ENCODE peak calls at places on chromosomes 1 and 21, in nine cellular contexts. M is right atrium auricular region, Q is psoas muscle, E is Peyer's patch, J is endodermal cell, Y is HCT116, Z is prostate gland, T is Panc1, S is hepatocyte. U is an unnamed sample.
A peak's percentile ranks its signal among the peaks of the same experiment; 100 is the strongest.

GRCh38 chr1:23555949-23556640 is 3.2 kb downstream of the ID3 start:
- DNase-seq in M (no peak), Q (no peak), E (no peak), J (peak; percentile 94), Y (peak; percentile 67), Z (no peak), T (no peak), S (peak; percentile 62), U (no peak)

GRCh38 chr21:42321231-42321630 is 6.0 kb upstream of the TFF3 start:
- DNase-seq in M (peak; percentile 32), Q (no peak), E (no peak), J (peak; percentile 32), Y (no peak), Z (no peak), T (no peak), S (no peak), U (no peak)

GRCh38 chr1:221217029-221217428 is 337.8 kb downstream of the HLX start:
- DNase-seq in M (no peak), Q (no peak), E (no peak), J (no peak), Y (no peak), Z (no peak), T (no peak), S (no peak), U (no peak)

GRCh38 chr1:10967105-10967504 is 45.3 kb upstream of the TARDBP start:
- DNase-seq in M (no peak), Q (no peak), E (no peak), J (no peak), Y (no peak), Z (no peak), T (no peak), S (no peak), U (no peak)

GRCh38 chr21:27129215-27129614 is 162.3 kb upstream of the ADAMTS5 start:
- DNase-seq in M (no peak), Q (no peak), E (no peak), J (no peak), Y (no peak), Z (no peak), T (no peak), S (no peak), U (no peak)

GRCh38 chr1:119731741-119732430 is 20.2 kb downstream of the PHGDH start:
- DNase-seq in M (no peak), Q (no peak), E (peak; percentile 8), J (no peak), Y (no peak), Z (no peak), T (no peak), S (no peak), U (no peak)

GRCh38 chr1:112651205-112651604 is 23.3 kb upstream of the MOV10 start:
- DNase-seq in M (no peak), Q (no peak), E (no peak), J (no peak), Y (no peak), Z (no peak), T (no peak), S (no peak), U (no peak)

GRCh38 chr1:36476945-36477344 is 5.8 kb downstream of the CSF3R start:
- DNase-seq in M (no peak), Q (no peak), E (no peak), J (no peak), Y (no peak), Z (no peak), T (no peak), S (no peak), U (no peak)

GRCh38 chr1:54095543-54096286 is 42.3 kb downstream of the TCEANC2 start:
- DNase-seq in M (peak; percentile 47), Q (no peak), E (no peak), J (no peak), Y (no peak), Z (no peak), T (no peak), S (no peak), U (no peak)

GRCh38 chr1:202355944-202356553 is 7.5 kb downstream of the PPP1R12B start:
- DNase-seq in M (no peak), Q (no peak), E (no peak), J (no peak), Y (no peak), Z (no peak), T (no peak), S (no peak), U (no peak)

GRCh38 chr1:17874665-17875064 is 119.5 kb downstream of the ACTL8 start:
- DNase-seq in M (no peak), Q (no peak), E (no peak), J (peak; percentile 70), Y (no peak), Z (no peak), T (no peak), S (peak; percentile 50), U (no peak)

GRCh38 chr1:2909797-2910196 is 108.3 kb upstream of the TTC34 start:
- DNase-seq in M (no peak), Q (no peak), E (no peak), J (no peak), Y (no peak), Z (no peak), T (no peak), S (no peak), U (no peak)

GRCh38 chr1:21189906-21190500 is 13.3 kb upstream of the EIF4G3 start:
- DNase-seq in M (no peak), Q (no peak), E (no peak), J (no peak), Y (no peak), Z (no peak), T (no peak), S (no peak), U (no peak)

GRCh38 chr1:33163621-33164071 is 18.2 kb downstream of the TRIM62 start:
- DNase-seq in M (no peak), Q (no peak), E (no peak), J (peak; percentile 62), Y (no peak), Z (no peak), T (no peak), S (no peak), U (no peak)

GRCh38 chr1:33164120-33164519 is 17.7 kb downstream of the TRIM62 start:
- DNase-seq in M (no peak), Q (no peak), E (no peak), J (peak; percentile 42), Y (no peak), Z (no peak), T (no peak), S (no peak), U (no peak)

GRCh38 chr1:33167650-33168447 is 14.0 kb downstream of the TRIM62 start:
- DNase-seq in M (no peak), Q (no peak), E (no peak), J (no peak), Y (no peak), Z (no peak), T (no peak), S (no peak), U (no peak)

GRCh38 chr1:33165809-33166208 is 16.0 kb downstream of the TRIM62 start:
- DNase-seq in M (no peak), Q (no peak), E (no peak), J (no peak), Y (no peak), Z (no peak), T (no peak), S (no peak), U (no peak)

GRCh38 chr1:33165209-33165608 is 16.6 kb downstream of the TRIM62 start:
- DNase-seq in M (no peak), Q (no peak), E (no peak), J (peak; percentile 95), Y (no peak), Z (no peak), T (no peak), S (no peak), U (no peak)
- H3K27ac ChIP-seq in M (no peak overlapping the region), Q (no peak overlapping the region), E (no peak overlapping the region), J (no peak overlapping the region), Y (no peak overlapping the region), Z (no peak overlapping the region), T (no peak overlapping the region), S (no peak overlapping the region), U (no peak overlapping the region)

GRCh38 chr1:231170875-231171274 is 9.0 kb downstream of the TRIM67 start:
- DNase-seq in M (no peak), Q (no peak), E (no peak), J (peak; percentile 63), Y (no peak), Z (no peak), T (no peak), S (no peak), U (no peak)
- TF ChIP-seq CTCF in M (no peak), Q (no peak), E (no peak), J (peak; percentile 79), Y (peak; percentile 49), Z (no peak), T (peak; percentile 36), S (no peak), U (no peak)

DNA sequence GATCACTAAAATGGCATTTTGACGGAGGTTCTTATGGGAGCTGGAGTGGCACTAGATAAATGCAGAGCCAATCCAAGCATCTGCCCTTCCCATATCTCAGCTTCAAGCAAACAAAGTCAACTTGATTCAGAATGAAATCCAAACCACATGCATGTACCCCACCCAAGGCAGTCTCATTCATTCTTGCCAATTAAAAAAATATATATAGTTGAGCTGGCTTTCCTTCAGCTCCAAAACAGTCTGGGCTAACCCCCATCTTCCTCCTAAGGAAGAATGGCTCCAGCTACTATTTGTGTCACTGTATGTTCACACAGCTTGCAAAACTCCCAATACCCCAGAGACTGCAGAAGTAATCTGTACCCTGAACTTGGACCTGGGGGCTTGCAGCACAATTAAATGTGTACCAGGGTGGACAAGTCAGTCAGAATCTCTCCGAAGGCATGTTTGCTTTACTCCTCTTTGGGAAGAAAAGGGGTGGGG is 35.5 kb downstream of the GPR3 start:
- DNase-seq in M (no peak), Q (no peak), E (no peak), J (no peak), Y (no peak), Z (no peak), T (no peak), S (no peak), U (no peak)
- H3K4me3 ChIP-seq in M (peak overlapping the region; percentile 18), Q (no peak overlapping the region), E (peak overlapping the region; percentile 19), J (no peak overlapping the region), Y (no peak overlapping the region), Z (no peak overlapping the region), T (no peak overlapping the region), S (no peak overlapping the region), U (no peak overlapping the region)

GRCh38 chr1:67566803-67567202 is 118.2 kb upstream of the GADD45A start:
- DNase-seq in M (no peak), Q (no peak), E (no peak), J (no peak), Y (no peak), Z (no peak), T (no peak), S (no peak), U (no peak)

GRCh38 chr1:67560580-67561285 is 124.3 kb upstream of the GADD45A start:
- DNase-seq in M (no peak), Q (no peak), E (no peak), J (no peak), Y (no peak), Z (no peak), T (no peak), S (no peak), U (no peak)

GRCh38 chr1:67561704-67562113 is 123.3 kb upstream of the GADD45A start:
- DNase-seq in M (peak; percentile 89), Q (peak; percentile 97), E (peak; percentile 95), J (peak; percentile 98), Y (peak; percentile 77), Z (peak; percentile 92), T (peak; percentile 71), S (peak; percentile 94), U (peak; percentile 93)

GRCh38 chr1:67563684-67564083 is 121.3 kb upstream of the GADD45A start:
- DNase-seq in M (no peak), Q (no peak), E (no peak), J (no peak), Y (no peak), Z (no peak), T (no peak), S (no peak), U (no peak)

GRCh38 chr1:67564193-67564592 is 120.8 kb upstream of the GADD45A start:
- DNase-seq in M (peak; percentile 80), Q (peak; percentile 60), E (no peak), J (no peak), Y (no peak), Z (no peak), T (no peak), S (no peak), U (no peak)
- H3K27ac ChIP-seq in M (peak overlapping the region; percentile 63), Q (peak overlapping the region; percentile 43), E (peak overlapping the region; percentile 48), J (no peak overlapping the region), Y (no peak overlapping the region), Z (no peak overlapping the region), T (peak overlapping the region; percentile 83), S (no peak overlapping the region), U (peak overlapping the region; percentile 78)